ENCODE peak calls at places on chromosomes 7 and 10, in six cellular contexts. U, R, K, Q, X and N are unnamed samples.

GRCh38 chr10:22250897-22251605 is 33.2 kb upstream of the EBLN1 start:
- DNase-seq in R (no peak), Q (no peak), K (no peak), X (no peak), U (no peak), N (no peak)

GRCh38 chr7:28890137-28890536 is 68.0 kb downstream of the TRIL start:
- DNase-seq in K (no peak), U (no peak), Q (no peak), X (no peak), R (no peak), N (no peak)

GRCh38 chr7:36605261-36605660 is 119.0 kb downstream of the AOAH start:
- DNase-seq in Q (no peak), X (no peak), R (no peak), U (no peak), K (no peak), N (no peak)

GRCh38 chr7:23341846-23342598 is 42.9 kb downstream of the MALSU1 start:
- DNase-seq in R (no peak), U (no peak), X (no peak), K (no peak), Q (no peak), N (no peak)

GRCh38 chr7:51301806-51302205 is 14.8 kb downstream of the COBL start:
- DNase-seq in R (no peak), X (no peak), Q (no peak), K (no peak), U (no peak), N (no peak)

GRCh38 chr7:1713502-1714484 is 43.7 kb downstream of the ELFN1 start:
- DNase-seq in U (no peak), R (peak), Q (no peak), X (no peak), K (no peak), N (peak)

GRCh38 chr7:151960449-151960848 is 4.2 kb downstream of the GALNTL5 start:
- DNase-seq in U (no peak), X (no peak), K (no peak), R (no peak), Q (no peak), N (no peak)

GRCh38 chr10:120719333-120719732 is 131.8 kb upstream of the WDR11 start:
- DNase-seq in X (no peak), Q (no peak), K (no peak), R (no peak), U (no peak), N (no peak)

GRCh38 chr10:51368943-51369342 is 294.7 kb downstream of the PRKG1 start:
- DNase-seq in Q (no peak), U (no peak), R (peak), X (no peak), K (no peak), N (no peak)

GRCh38 chr7:128911441-128912031 is 1.0 kb upstream of the KCP start:
- DNase-seq in R (no peak), U (no peak), K (no peak), X (no peak), Q (no peak), N (peak)

GRCh38 chr7:26629696-26630095 is 234.7 kb downstream of the SKAP2 start:
- DNase-seq in K (no peak), Q (no peak), X (no peak), R (no peak), U (no peak), N (no peak)